ENCODE peak calls at places on chromosome 4, in five cellular contexts. Z is HEK293T, O is K562, N is SK-N-SH, X is HepG2. S is an unnamed sample.

GRCh38 chr4:76905521-76905920 is 7.6 kb upstream of the SOWAHB start:
- DNase-seq in Z (no peak), O (no peak), N (no peak), X (no peak), S (no peak)

GRCh38 chr4:184765473-184766346 is 31.8 kb upstream of the CENPU start:
- DNase-seq in Z (no peak), O (peak), N (peak), X (no peak), S (no peak)

GRCh38 chr4:63211377-63211776 is 1197.9 kb downstream of the TECRL start:
- DNase-seq in Z (no peak), O (no peak), N (no peak), X (no peak), S (no peak)

GRCh38 chr4:1379801-1380331 is 26.4 kb downstream of the NKX1-1 start:
- DNase-seq in Z (no peak), O (no peak), N (no peak), X (no peak), S (no peak)

GRCh38 chr4:171891038-171891437 is 77.8 kb downstream of the GALNTL6 start:
- DNase-seq in Z (no peak), O (no peak), N (no peak), X (no peak), S (no peak)

GRCh38 chr4:154124539-154125255 is 335.8 kb upstream of the SFRP2 start:
- DNase-seq in Z (no peak), O (no peak), N (no peak), X (no peak), S (no peak)

GRCh38 chr4:178027796-178028195 is 585.6 kb upstream of the AGA start:
- DNase-seq in Z (no peak), O (peak), N (no peak), X (no peak), S (no peak)

GRCh38 chr4:79987401-79987800 is 85.6 kb downstream of the ANTXR2 start:
- DNase-seq in Z (no peak), O (no peak), N (no peak), X (no peak), S (no peak)

GRCh38 chr4:124915073-124915472 is 202.5 kb upstream of the ANKRD50 start:
- DNase-seq in Z (no peak), O (no peak), N (no peak), X (no peak), S (no peak)

GRCh38 chr4:123986268-123986798 is 589.7 kb downstream of the SPRY1 start:
- DNase-seq in Z (no peak), O (no peak), N (no peak), X (no peak), S (no peak)

GRCh38 chr4:60683357-60683756 is 516.8 kb upstream of the ADGRL3 start:
- DNase-seq in Z (no peak), O (no peak), N (no peak), X (no peak), S (no peak)

GRCh38 chr4:5455003-5455585 is 253.3 kb downstream of the EVC2 start:
- DNase-seq in Z (no peak), O (no peak), N (no peak), X (no peak), S (no peak)

GRCh38 chr4:13777341-13777740 is 149.8 kb upstream of the BOD1L1 start:
- DNase-seq in Z (no peak), O (no peak), N (no peak), X (no peak), S (no peak)

GRCh38 chr4:16448240-16448639 is 222.0 kb upstream of the TAPT1 start:
- DNase-seq in Z (no peak), O (no peak), N (no peak), X (no peak), S (no peak)

GRCh38 chr4:77433102-77433733 is 172.4 kb upstream of the CXCL13 start:
- DNase-seq in Z (peak), O (peak), N (peak), X (peak), S (peak)

GRCh38 chr4:15805583-15806517 is 27.7 kb downstream of the CD38 start:
- DNase-seq in Z (peak), O (peak), N (peak), X (peak), S (peak)

GRCh38 chr4:121706595-121707021 is 9.8 kb upstream of the ANXA5 start:
- DNase-seq in Z (no peak), O (no peak), N (no peak), X (no peak), S (no peak)

GRCh38 chr4:121980643-121981042 is 28.8 kb upstream of the TRPC3 start:
- DNase-seq in Z (no peak), O (no peak), N (no peak), X (no peak), S (no peak)

DNA sequence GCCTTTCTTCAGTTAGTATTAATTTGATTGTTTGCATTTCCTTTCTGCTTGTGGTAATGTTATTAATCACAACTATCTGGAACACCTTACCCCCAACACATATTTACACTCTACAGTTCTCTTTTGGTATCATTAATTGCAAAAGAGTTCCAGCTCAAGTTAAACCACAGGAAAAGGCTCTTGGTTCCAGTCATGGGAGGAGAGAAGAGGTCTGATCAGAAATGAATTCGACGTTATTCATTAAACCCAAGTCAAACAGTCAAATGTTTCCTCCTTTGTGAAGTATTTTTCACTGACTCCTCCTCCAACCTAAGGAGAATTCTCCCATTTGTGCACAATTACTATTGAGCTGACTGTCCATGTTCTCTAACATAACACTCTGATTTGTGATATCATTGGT is 91.4 kb downstream of the SLC39A8 start:
- DNase-seq in Z (no peak), O (no peak), N (no peak), X (no peak), S (no peak)
- TF ChIP-seq FOXM1 in Z (no peak), O (no peak), N (no peak), X (no peak), S (no peak)

DNA sequence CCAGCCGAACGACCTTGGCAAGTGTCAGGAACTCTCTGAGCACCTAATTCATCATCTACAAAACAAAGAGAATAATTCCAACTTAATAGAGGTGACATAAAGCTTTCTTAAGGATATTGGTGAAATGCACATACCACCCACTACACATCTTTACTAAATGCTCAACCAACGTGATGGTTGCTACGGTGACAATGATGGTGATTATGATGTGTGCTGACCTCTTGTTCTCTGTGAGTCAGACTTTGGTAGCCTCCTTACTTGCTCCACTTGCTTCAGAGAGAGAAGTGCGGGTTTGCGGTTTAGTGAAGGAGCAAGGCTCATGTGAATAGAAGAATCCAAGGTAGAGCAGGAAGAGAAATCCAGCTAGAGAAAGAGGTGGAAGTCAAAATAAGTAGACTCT is 52.8 kb upstream of the CLNK start:
- DNase-seq in Z (no peak), O (no peak), N (no peak), X (no peak), S (no peak)
- TF ChIP-seq FOXM1 in Z (no peak), O (no peak), N (no peak), X (no peak), S (no peak)

GRCh38 chr4:7962609-7963508 is 23.2 kb upstream of the AFAP1 start:
- DNase-seq in Z (no peak), O (no peak), N (no peak), X (no peak), S (no peak)

GRCh38 chr4:7960017-7960789 is 20.5 kb upstream of the AFAP1 start:
- DNase-seq in Z (no peak), O (no peak), N (no peak), X (no peak), S (no peak)

GRCh38 chr4:7963691-7964090 is 24.0 kb upstream of the AFAP1 start:
- DNase-seq in Z (no peak), O (no peak), N (no peak), X (no peak), S (no peak)

GRCh38 chr4:7959066-7959465 is 19.4 kb upstream of the AFAP1 start:
- DNase-seq in Z (no peak), O (no peak), N (no peak), X (no peak), S (no peak)

GRCh38 chr4:7960790-7961655 is 21.4 kb upstream of the AFAP1 start:
- DNase-seq in Z (no peak), O (no peak), N (peak), X (no peak), S (peak)
- TF ChIP-seq FOXM1 in Z (no peak), O (no peak), N (peak), X (no peak), S (no peak)

DNA sequence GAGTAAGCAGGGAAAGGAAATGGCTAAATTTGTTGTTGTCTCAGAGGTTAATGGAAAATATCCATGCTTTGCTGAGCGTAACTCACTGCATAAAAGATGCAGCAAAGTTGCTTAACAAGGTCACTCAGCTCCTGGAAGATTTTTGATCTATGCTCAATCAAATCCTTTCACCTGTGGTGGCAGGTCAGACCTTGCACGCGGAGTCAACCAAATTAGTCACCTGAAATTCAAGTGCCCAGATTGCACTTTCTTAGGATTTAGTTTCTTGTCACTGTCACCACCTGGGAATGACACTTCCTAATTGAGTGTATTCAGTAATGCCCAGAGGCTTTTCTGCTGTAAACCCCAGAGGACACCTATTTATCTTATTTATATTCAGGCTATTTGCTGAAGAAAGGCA is 215.9 kb upstream of the SMIM31 start:
- DNase-seq in Z (no peak), O (no peak), N (no peak), X (no peak), S (no peak)
- TF ChIP-seq FOXM1 in Z (no peak), O (no peak), N (no peak), X (no peak), S (no peak)

DNA sequence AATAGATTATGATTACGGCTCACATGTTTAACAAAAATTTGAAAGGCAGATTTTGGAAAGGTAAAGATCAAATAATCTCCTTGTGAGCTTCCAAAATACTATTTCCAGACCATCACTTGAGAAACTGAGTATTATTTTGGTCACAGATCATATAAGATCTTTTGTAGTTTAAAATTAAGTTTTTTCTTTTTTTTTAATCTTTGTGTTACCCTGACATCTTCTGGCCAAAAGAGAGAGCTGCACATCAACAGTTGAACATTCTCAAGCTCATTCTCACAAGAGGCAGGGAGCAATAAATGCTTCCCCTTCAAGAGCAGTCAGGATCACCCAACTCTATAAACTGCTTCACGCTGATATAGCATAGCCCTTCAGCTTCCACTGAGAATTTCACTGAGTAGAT is 15.9 kb downstream of the TMEM192 start:
- DNase-seq in Z (peak), O (peak), N (peak), X (peak), S (no peak)
- TF ChIP-seq FOXM1 in Z (no peak), O (no peak), N (no peak), X (no peak), S (no peak)

GRCh38 chr4:18756661-18757060 is 735.1 kb upstream of the LCORL start:
- DNase-seq in Z (no peak), O (no peak), N (no peak), X (no peak), S (no peak)

DNA sequence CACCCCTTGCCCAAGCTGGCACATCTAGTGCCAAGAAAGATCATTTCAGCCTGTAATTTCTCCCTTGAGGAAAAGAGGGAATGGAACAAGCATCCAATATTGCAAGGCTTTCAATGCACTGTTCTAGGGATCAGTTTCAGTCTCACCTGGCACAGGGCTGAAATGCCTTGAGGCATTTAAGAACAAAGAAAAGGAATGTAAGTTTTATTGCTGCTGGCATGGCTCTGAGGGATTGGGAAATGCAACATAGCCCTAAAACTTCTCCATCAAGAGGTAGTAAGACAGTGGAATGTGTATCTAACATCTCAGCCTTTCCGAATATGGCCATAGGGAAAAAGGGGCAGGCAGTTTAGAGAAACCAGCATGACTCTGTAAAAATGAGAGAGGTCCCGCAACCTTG is 732.6 kb upstream of the LCORL start:
- DNase-seq in Z (no peak), O (no peak), N (no peak), X (no peak), S (no peak)
- TF ChIP-seq FOXM1 in Z (no peak), O (no peak), N (no peak), X (no peak), S (no peak)

DNA sequence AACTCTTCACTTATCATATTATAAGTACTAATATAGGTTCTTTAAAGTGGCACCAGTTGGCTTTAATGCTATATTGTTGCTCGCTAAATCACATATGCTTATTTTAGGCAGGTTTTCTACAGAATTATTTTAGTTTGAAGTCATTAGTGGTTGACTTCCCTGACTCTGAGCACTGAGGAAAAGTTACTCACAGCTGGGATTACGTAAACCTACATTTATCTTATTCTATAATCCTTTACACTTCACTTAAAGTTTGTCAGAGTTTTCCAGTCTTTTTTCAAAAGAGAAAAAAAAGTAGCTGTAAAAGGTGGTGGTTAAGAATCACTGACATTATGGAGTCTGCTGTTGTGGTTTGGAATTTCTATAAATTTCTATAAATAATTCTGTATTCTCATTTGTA is 5.8 kb downstream of the UGT2B4 start:
- DNase-seq in Z (no peak), O (no peak), N (no peak), X (no peak), S (no peak)
- TF ChIP-seq FOXM1 in Z (no peak), O (no peak), N (no peak), X (no peak), S (no peak)

DNA sequence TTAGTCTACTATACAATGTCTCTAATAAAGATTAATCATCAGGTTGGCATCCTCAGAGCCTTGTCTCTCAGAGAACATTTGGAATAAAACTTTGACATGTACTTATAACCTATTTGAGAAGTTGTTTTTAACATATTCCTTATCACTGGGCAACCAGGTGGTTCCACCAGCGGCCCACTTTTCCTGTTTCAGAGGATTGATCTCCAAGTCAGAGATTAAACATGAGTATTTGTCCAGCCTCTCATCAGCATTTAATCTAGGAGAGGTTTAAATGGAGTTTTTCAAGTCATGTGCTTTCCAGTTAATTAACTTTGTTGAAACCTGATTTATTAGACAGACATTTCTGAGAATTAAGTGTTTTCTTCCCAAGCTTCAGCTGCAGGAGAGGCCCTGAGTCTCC is 345.5 kb downstream of the GRXCR1 start:
- DNase-seq in Z (no peak), O (no peak), N (no peak), X (no peak), S (no peak)
- TF ChIP-seq FOXM1 in Z (no peak), O (no peak), N (no peak), X (no peak), S (no peak)

S was measured in GM12878.